ENCODE peak calls at places on chromosomes 7 and 10, in five cellular contexts. M is neuronal stem cell; W is small intestine; I is CD4-positive, alpha-beta T cell; K is CD8-positive, alpha-beta memory T cell. Z is an unnamed sample.

GRCh38 chr7:75695036-75695435 is 43.7 kb downstream of the HIP1 start:
- DNase-seq in M (no peak), W (no peak), I (no peak), K (no peak), Z (no peak)

GRCh38 chr7:44368885-44369284 is 43.5 kb upstream of the CAMK2B start:
- DNase-seq in M (no peak), W (no peak), I (no peak), K (no peak), Z (no peak)

GRCh38 chr7:25862254-25862992 is 289.6 kb upstream of the NFE2L3 start:
- DNase-seq in M (peak), W (peak), I (peak), K (peak), Z (peak)

GRCh38 chr7:27899601-27900000 is 159.6 kb downstream of the TAX1BP1 start:
- DNase-seq in M (no peak), W (no peak), I (no peak), K (no peak), Z (peak)

GRCh38 chr7:129295015-129295423 is 70.2 kb downstream of the AHCYL2 start:
- DNase-seq in M (no peak), W (no peak), I (no peak), K (no peak), Z (no peak)

GRCh38 chr7:71988176-71988575 is 424.0 kb downstream of the CALN1 start:
- DNase-seq in M (no peak), W (no peak), I (no peak), K (no peak), Z (no peak)

GRCh38 chr7:157495594-157495993 is 158.8 kb downstream of the DNAJB6 start:
- DNase-seq in M (no peak), W (no peak), I (no peak), K (no peak), Z (no peak)

GRCh38 chr10:3043512-3044368 is 23.6 kb upstream of the PFKP start:
- DNase-seq in M (peak), W (peak), I (peak), K (peak), Z (peak)

GRCh38 chr7:111138196-111138569 is 47.3 kb downstream of the LRRN3 start:
- DNase-seq in M (no peak), W (peak), I (peak), K (peak), Z (peak)

GRCh38 chr10:86693721-86694369 is 25.5 kb downstream of the LDB3 start:
- DNase-seq in M (no peak), W (peak), I (peak), K (peak), Z (peak)

GRCh38 chr7:30351724-30352123 is 67.3 kb downstream of the ZNRF2 start:
- DNase-seq in M (no peak), W (no peak), I (no peak), K (no peak), Z (no peak)

GRCh38 chr10:75926763-75927162 is 495.3 kb downstream of the LRMDA start:
- DNase-seq in M (no peak), W (peak), I (no peak), K (no peak), Z (no peak)

GRCh38 chr7:15228891-15229290 is 326.3 kb upstream of the DGKB start:
- DNase-seq in M (no peak), W (no peak), I (no peak), K (no peak), Z (no peak)

GRCh38 chr7:48017674-48018073 is 11.2 kb downstream of the SUN3 start:
- DNase-seq in M (no peak), W (no peak), I (no peak), K (no peak), Z (no peak)

GRCh38 chr7:31203551-31203950 is 137.0 kb downstream of the NEUROD6 start:
- DNase-seq in M (no peak), W (no peak), I (no peak), K (no peak), Z (no peak)

GRCh38 chr10:114825513-114826253 is 4.1 kb downstream of the FHIP2A start:
- DNase-seq in M (no peak), W (peak), I (no peak), K (no peak), Z (no peak)

GRCh38 chr10:6023661-6024333 is 38.4 kb downstream of the IL2RA start:
- DNase-seq in M (no peak), W (no peak), I (no peak), K (no peak), Z (no peak)

GRCh38 chr7:106313966-106314365 is 29.2 kb upstream of the NAMPT start:
- DNase-seq in M (no peak), W (peak), I (no peak), K (no peak), Z (no peak)

GRCh38 chr10:49502358-49502757 is 36.6 kb downstream of the ERCC6 start:
- DNase-seq in M (no peak), W (no peak), I (no peak), K (no peak), Z (no peak)

GRCh38 chr7:22220947-22221346 is 136.0 kb downstream of the RAPGEF5 start:
- DNase-seq in M (no peak), W (no peak), I (no peak), K (no peak), Z (no peak)

GRCh38 chr10:18501198-18501597 is 150.2 kb downstream of the NSUN6 start:
- DNase-seq in M (no peak), W (no peak), I (no peak), K (no peak), Z (no peak)

GRCh38 chr7:24965831-24966708 is 13.9 kb downstream of the OSBPL3 start:
- DNase-seq in M (no peak), W (peak), I (no peak), K (peak), Z (peak)

GRCh38 chr10:131112691-131113090 is 198.8 kb downstream of the TCERG1L start:
- DNase-seq in M (no peak), W (no peak), I (no peak), K (no peak), Z (no peak)

GRCh38 chr7:31100445-31100844 is 48.3 kb downstream of the ADCYAP1R1 start:
- DNase-seq in M (no peak), W (no peak), I (no peak), K (no peak), Z (no peak)

GRCh38 chr7:100879685-100880261 is 4.9 kb downstream of the SRRT start:
- DNase-seq in M (no peak), W (no peak), I (no peak), K (no peak), Z (no peak)

GRCh38 chr10:5814110-5815107 is 1.2 kb upstream of the GDI2 start:
- DNase-seq in M (no peak), W (no peak), I (no peak), K (no peak), Z (no peak)

GRCh38 chr10:116241025-116241424 is 32.0 kb downstream of the GFRA1 start:
- DNase-seq in M (no peak), W (no peak), I (no peak), K (no peak), Z (no peak)

GRCh38 chr10:6052247-6053221 is 9.6 kb downstream of the IL2RA start:
- DNase-seq in M (no peak), W (peak), I (peak), K (peak), Z (peak)

GRCh38 chr7:12299367-12299766 is 88.3 kb downstream of the TMEM106B start:
- DNase-seq in M (no peak), W (no peak), I (no peak), K (no peak), Z (no peak)

GRCh38 chr10:73910764-73911552 is at the start of gene PLAU:
- DNase-seq in M (peak), W (peak), I (peak), K (peak), Z (peak)

DNA sequence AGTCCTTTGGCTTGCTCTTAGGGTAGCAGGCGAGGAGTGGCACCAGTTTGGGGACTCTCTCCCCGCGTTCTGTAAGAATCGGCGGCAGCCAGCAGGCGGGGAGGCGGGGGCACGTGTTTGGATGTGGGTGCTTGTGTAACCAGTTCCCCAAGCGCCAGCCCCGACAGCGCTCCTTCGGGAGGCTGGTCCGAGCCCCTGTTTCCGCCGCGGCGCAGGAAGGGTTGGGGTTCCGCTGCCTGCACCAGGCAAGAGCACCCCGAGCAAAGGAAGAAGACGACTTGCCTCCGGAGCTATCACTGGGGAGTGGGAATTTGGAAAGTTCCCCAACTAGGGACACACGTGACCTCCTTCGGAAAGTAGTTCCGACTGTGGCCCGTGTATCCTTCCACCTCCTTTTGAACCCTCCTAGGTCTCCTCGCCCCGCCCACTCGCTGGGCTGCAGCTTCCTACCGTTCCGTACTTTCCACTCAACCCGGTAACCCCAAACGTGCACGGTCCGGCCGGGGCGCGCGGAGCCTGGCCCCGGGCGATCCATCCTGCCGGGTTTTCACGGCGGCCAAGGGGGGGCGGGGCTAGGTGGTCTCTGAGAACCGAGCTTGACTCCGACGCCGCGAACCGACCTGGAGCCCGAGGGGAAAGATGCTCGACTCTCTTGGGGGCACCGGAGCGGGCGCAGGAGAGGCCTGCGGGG is 1.2 kb downstream of the KLLN start:
- DNase-seq in M (peak), W (peak), I (peak), K (peak), Z (peak)
- H3K27ac ChIP-seq in M (peak), W (peak), I (peak), K (peak), Z (peak)

DNA sequence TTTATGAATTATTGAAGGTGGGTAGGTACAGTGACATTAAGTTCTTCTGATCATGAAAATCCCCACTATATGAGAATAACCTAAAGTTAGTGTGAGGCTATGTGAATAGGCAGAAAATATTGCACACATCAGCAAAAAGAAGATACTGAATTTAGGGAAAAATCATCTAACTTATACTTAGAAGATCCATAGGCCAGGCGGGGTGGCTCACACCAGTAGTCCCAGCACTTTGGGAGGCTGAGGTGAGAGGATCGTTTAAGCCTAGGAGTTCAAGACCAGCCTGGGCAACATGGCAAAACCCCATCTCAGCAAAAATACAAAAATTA is 49.5 kb upstream of the ARHGAP12 start:
- DNase-seq in M (no peak), W (no peak), I (no peak), K (no peak), Z (no peak)
- H3K27ac ChIP-seq in M (no peak), W (no peak), I (no peak), K (no peak), Z (no peak)

GRCh38 chr7:74585844-74586243 is 71.7 kb upstream of the GTF2I start:
- DNase-seq in M (no peak), W (no peak), I (no peak), K (no peak), Z (no peak)
- H3K27ac ChIP-seq in M (no peak), W (no peak), I (no peak), K (no peak), Z (no peak)

GRCh38 chr10:132270721-132271457 is 36.9 kb downstream of the STK32C start:
- DNase-seq in M (no peak), W (no peak), I (no peak), K (no peak), Z (no peak)

GRCh38 chr10:132271458-132272011 is 36.2 kb downstream of the STK32C start:
- DNase-seq in M (no peak), W (no peak), I (no peak), K (no peak), Z (no peak)

GRCh38 chr10:132273304-132273944 is 34.3 kb downstream of the STK32C start:
- DNase-seq in M (no peak), W (no peak), I (no peak), K (no peak), Z (no peak)

GRCh38 chr10:132272767-132273090 is 35.0 kb downstream of the STK32C start:
- DNase-seq in M (no peak), W (no peak), I (no peak), K (no peak), Z (no peak)

DNA sequence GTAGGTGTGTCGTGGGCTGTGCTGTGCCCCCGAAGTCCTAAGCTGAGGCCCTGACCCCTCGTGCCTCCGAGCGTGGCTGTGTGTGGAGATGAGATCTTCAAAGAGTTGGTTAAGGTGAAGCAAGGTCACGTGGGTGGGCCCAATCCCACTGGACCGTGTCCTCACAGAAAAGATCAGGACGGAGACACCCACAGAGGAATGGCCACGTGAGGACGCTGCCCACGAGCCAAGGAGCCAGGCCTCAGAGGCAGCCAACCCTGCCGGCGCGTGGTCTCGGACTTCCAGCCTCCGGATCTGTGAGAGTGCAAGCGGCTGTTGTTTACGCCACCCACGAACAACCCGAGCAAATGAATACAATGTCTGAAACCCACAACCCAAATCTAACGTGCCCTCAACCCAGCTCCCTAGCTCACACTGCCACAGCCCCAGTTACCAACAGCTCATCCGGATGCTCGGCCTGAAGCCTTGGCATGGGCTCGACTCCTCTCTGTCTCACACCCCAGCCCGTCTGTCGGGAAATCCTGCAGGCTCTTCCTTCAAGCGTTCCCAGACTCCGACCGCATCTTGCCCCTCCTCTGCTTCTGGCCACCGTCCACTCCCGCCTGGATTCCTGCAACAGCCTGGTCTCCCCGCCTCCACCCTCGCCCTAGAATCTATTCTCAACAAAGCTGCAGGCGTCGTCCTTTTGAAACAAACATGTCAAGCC is 35.5 kb downstream of the STK32C start:
- DNase-seq in M (no peak), W (no peak), I (no peak), K (no peak), Z (no peak)
- H3K27ac ChIP-seq in M (no peak), W (no peak), I (no peak), K (no peak), Z (no peak)

DNA sequence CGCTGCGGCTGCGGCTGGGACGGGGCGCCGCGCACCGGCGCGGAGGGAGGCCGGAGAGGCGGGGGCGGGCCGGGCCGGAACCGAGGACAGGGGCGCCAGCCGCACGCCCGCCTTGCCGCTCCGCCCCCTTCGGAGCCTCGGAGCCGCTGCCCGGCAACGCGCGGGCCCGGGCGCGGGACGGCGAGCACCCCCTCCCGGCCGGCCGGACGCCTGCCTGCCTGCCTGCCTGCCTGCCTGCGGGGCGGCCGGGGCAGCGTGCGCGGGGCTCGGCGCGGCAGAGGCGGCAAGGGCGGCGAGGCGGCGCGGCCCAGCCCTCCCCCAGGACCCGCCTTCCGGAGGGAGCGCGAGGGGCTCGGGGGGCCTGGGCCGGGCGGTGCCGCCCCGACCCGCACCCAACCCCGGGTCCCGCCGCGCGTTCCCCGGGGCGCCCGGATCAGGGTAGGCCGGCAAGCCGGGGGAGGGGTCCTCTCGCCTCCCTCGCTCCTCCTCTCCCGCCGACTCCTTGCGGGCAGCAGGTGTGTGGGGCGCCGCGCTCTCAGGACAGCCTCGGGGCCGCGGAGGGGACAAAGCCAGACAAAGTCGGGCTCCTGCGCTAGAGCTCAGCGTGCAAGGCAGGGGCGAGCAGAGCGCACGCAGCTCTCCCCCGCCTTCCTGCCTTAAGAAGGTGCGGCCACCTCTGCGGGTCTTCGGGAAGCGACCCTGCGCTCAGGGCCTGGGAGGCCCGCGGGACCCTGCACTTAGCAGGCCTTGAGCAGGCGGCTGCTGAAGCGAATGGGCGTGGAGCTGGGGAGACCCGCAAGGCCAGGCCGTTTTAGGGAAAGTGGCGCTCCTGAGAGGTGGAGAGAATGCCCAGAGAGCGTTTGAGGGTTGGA is at the start of gene KIAA1549:
- DNase-seq in M (peak), W (peak), I (peak), K (peak), Z (peak)
- H3K27ac ChIP-seq in M (peak), W (no peak), I (no peak), K (no peak), Z (no peak)

Z was measured in CD4-positive, CD25-positive, alpha-beta regulatory T cell.